ENCODE peak calls at places on chromosomes 3 and 15, in eight cellular contexts. A, O, T, U, G, X, P and L are unnamed samples.

GRCh38 chr3:165505657-165506056 is 309.5 kb upstream of the SLITRK3 start:
- DNase-seq in A (no peak), O (peak; percentile 24), T (no peak), U (no peak), G (no peak), X (no peak), P (no peak), L (no peak)

GRCh38 chr3:12405432-12406272 is 78.6 kb upstream of the TSEN2 start:
- DNase-seq in A (peak; percentile 45), O (peak; percentile 90), T (no peak), U (peak; percentile 86), G (no peak), X (peak; percentile 94), P (peak; percentile 46), L (peak; percentile 99)

GRCh38 chr3:141449424-141449823 is 37.4 kb upstream of the RASA2 start:
- DNase-seq in A (no peak), O (no peak), T (no peak), U (no peak), G (no peak), X (no peak), P (no peak), L (no peak)

GRCh38 chr3:141368062-141368924 is at the start of gene ZBTB38:
- DNase-seq in A (peak; percentile 91), O (peak; percentile 93), T (peak; percentile 89), U (peak; percentile 87), G (peak; percentile 63), X (peak; percentile 95), P (peak; percentile 98), L (peak; percentile 94)

GRCh38 chr3:153273217-153273616 is 111.2 kb downstream of the RAP2B start:
- DNase-seq in A (no peak), O (no peak), T (no peak), U (no peak), G (no peak), X (no peak), P (no peak), L (no peak)

GRCh38 chr3:159859424-159859823 is 129.2 kb upstream of the IL12A start:
- DNase-seq in A (no peak), O (no peak), T (no peak), U (no peak), G (no peak), X (no peak), P (peak; percentile 74), L (no peak)

GRCh38 chr3:112333386-112334334 is 704 bp downstream of the CD200 start:
- DNase-seq in A (no peak), O (peak; percentile 35), T (peak; percentile 77), U (no peak), G (peak; percentile 21), X (peak; percentile 75), P (no peak), L (peak; percentile 45)

GRCh38 chr3:128322030-128323022 is 144.4 kb downstream of the DNAJB8 start:
- DNase-seq in A (peak; percentile 26), O (peak; percentile 53), T (no peak), U (peak; percentile 13), G (peak; percentile 60), X (peak; percentile 59), P (peak; percentile 60), L (peak; percentile 59)

GRCh38 chr3:18717588-18717987 is 292.4 kb upstream of the SATB1 start:
- DNase-seq in A (no peak), O (no peak), T (no peak), U (no peak), G (peak; percentile 16), X (no peak), P (no peak), L (no peak)

GRCh38 chr15:36887214-36888017 is 212.9 kb downstream of the MEIS2 start:
- DNase-seq in A (peak; percentile 18), O (no peak), T (no peak), U (no peak), G (no peak), X (no peak), P (no peak), L (no peak)

GRCh38 chr3:169402667-169403360 is 260.7 kb downstream of the MECOM start:
- DNase-seq in A (no peak), O (no peak), T (no peak), U (no peak), G (no peak), X (no peak), P (no peak), L (no peak)

GRCh38 chr3:139529624-139530023 is 9.9 kb downstream of the RBP1 start:
- DNase-seq in A (no peak), O (no peak), T (no peak), U (no peak), G (no peak), X (no peak), P (no peak), L (no peak)